ENCODE peak calls at places on chromosomes 12 and 14, in five cellular contexts. H is spleen, Z is left ventricle myocardium inferior, W is colonic mucosa, T is upper lobe of right lung. B is an unnamed sample.

GRCh38 chr12:41409628-41410027 is 221.5 kb downstream of the PDZRN4 start:
- DNase-seq in H (no peak), Z (no peak), W (no peak), T (no peak), B (no peak)

GRCh38 chr14:60485600-60486251 is at the start of gene C14orf39:
- DNase-seq in H (no peak), Z (no peak), W (no peak), T (no peak), B (no peak)

GRCh38 chr12:67541625-67541991 is 106.9 kb upstream of the DYRK2 start:
- DNase-seq in H (no peak), Z (no peak), W (no peak), T (no peak), B (no peak)

GRCh38 chr14:64730061-64730440 is 25.8 kb downstream of the PLEKHG3 start:
- DNase-seq in H (peak), Z (peak), W (no peak), T (peak), B (peak)

GRCh38 chr12:121087467-121088207 is 45.0 kb upstream of the P2RX7 start:
- DNase-seq in H (no peak), Z (no peak), W (no peak), T (no peak), B (no peak)

GRCh38 chr12:127550271-127550670 is 716.7 kb upstream of the TMEM132C start:
- DNase-seq in H (no peak), Z (no peak), W (no peak), T (no peak), B (no peak)

GRCh38 chr12:76558684-76559276 is 791 bp downstream of the OSBPL8 start:
- DNase-seq in H (peak), Z (peak), W (peak), T (peak), B (no peak)

GRCh38 chr12:109458771-109459208 is 18.3 kb downstream of the KCTD10 start:
- DNase-seq in H (no peak), Z (no peak), W (no peak), T (no peak), B (no peak)

GRCh38 chr12:54217309-54217661 is 28.5 kb upstream of the SMUG1 start:
- DNase-seq in H (no peak), Z (no peak), W (no peak), T (no peak), B (no peak)

GRCh38 chr14:100891501-100892445 is 11.7 kb downstream of the RTL1 start:
- DNase-seq in H (peak), Z (peak), W (no peak), T (peak), B (peak)

GRCh38 chr12:53113307-53113706 is 10.0 kb downstream of the SOAT2 start:
- DNase-seq in H (no peak), Z (no peak), W (no peak), T (no peak), B (no peak)

GRCh38 chr12:95611676-95612309 is 60.5 kb upstream of the USP44 start:
- DNase-seq in H (no peak), Z (no peak), W (no peak), T (no peak), B (no peak)

GRCh38 chr12:121770802-121771625 is 22.5 kb downstream of the RHOF start:
- DNase-seq in H (no peak), Z (no peak), W (no peak), T (no peak), B (no peak)

GRCh38 chr14:101461891-101462290 is 99.4 kb upstream of the DIO3 start:
- DNase-seq in H (peak), Z (no peak), W (no peak), T (no peak), B (no peak)

GRCh38 chr14:103718572-103718971 is 3.0 kb downstream of the ZFYVE21 start:
- DNase-seq in H (no peak), Z (no peak), W (no peak), T (no peak), B (no peak)

GRCh38 chr12:40034712-40035111 is 71.2 kb downstream of the SLC2A13 start:
- DNase-seq in H (no peak), Z (no peak), W (no peak), T (no peak), B (no peak)

GRCh38 chr14:32230695-32231280 is 27.7 kb upstream of the RNU6-8 start:
- DNase-seq in H (no peak), Z (no peak), W (no peak), T (no peak), B (no peak)

GRCh38 chr12:13350946-13351345 is 154.4 kb downstream of the EMP1 start:
- DNase-seq in H (no peak), Z (no peak), W (no peak), T (no peak), B (no peak)

GRCh38 chr12:10705655-10706054 is 17.5 kb downstream of the YBX3 start:
- DNase-seq in H (no peak), Z (no peak), W (no peak), T (no peak), B (no peak)

GRCh38 chr12:64673490-64674169 is 63.3 kb downstream of the RASSF3 start:
- DNase-seq in H (no peak), Z (no peak), W (no peak), T (no peak), B (no peak)

GRCh38 chr14:61608245-61609142 is 86.8 kb upstream of the HIF1A start:
- DNase-seq in H (no peak), Z (no peak), W (no peak), T (no peak), B (no peak)

GRCh38 chr12:65313704-65314317 is 35.3 kb downstream of the MSRB3 start:
- DNase-seq in H (no peak), Z (no peak), W (no peak), T (no peak), B (no peak)

GRCh38 chr12:68915055-68915454 is 17.9 kb downstream of the CPM start:
- DNase-seq in H (no peak), Z (no peak), W (no peak), T (no peak), B (no peak)

GRCh38 chr14:23185046-23185445 is 1.6 kb upstream of the SLC7A8 start:
- DNase-seq in H (no peak), Z (no peak), W (no peak), T (no peak), B (no peak)

GRCh38 chr12:22395666-22396065 is 61.2 kb upstream of the ST8SIA1 start:
- DNase-seq in H (no peak), Z (no peak), W (no peak), T (no peak), B (no peak)

GRCh38 chr14:86038401-86038985 is 508.5 kb downstream of the FLRT2 start:
- DNase-seq in H (peak), Z (no peak), W (peak), T (peak), B (no peak)

GRCh38 chr12:115060477-115061168 is 376.6 kb upstream of the TBX3 start:
- DNase-seq in H (no peak), Z (no peak), W (no peak), T (no peak), B (no peak)

GRCh38 chr14:34204774-34205173 is 253.9 kb upstream of the EGLN3 start:
- DNase-seq in H (no peak), Z (no peak), W (no peak), T (no peak), B (no peak)

GRCh38 chr14:34205799-34206198 is 254.9 kb upstream of the EGLN3 start:
- DNase-seq in H (no peak), Z (no peak), W (no peak), T (no peak), B (no peak)

GRCh38 chr14:34211732-34212131 is 250.3 kb downstream of the SPTSSA start:
- DNase-seq in H (no peak), Z (no peak), W (no peak), T (no peak), B (no peak)

GRCh38 chr14:34212172-34212571 is 249.9 kb downstream of the SPTSSA start:
- DNase-seq in H (no peak), Z (no peak), W (no peak), T (no peak), B (no peak)

GRCh38 chr14:34208532-34208931 is 253.5 kb downstream of the SPTSSA start:
- DNase-seq in H (no peak), Z (no peak), W (no peak), T (no peak), B (no peak)
- TF ChIP-seq CTCF in H (no peak), Z (no peak), W (no peak), T (no peak), B (no peak)

GRCh38 chr12:15858348-15858747 is 23.8 kb upstream of the STRAP start:
- DNase-seq in H (no peak), Z (no peak), W (no peak), T (no peak), B (no peak)
- TF ChIP-seq CTCF in H (no peak), Z (no peak), W (no peak), T (no peak), B (peak)

GRCh38 chr12:77559400-77560074 is 271.2 kb upstream of the NAV3 start:
- DNase-seq in H (peak), Z (no peak), W (no peak), T (no peak), B (peak)

DNA sequence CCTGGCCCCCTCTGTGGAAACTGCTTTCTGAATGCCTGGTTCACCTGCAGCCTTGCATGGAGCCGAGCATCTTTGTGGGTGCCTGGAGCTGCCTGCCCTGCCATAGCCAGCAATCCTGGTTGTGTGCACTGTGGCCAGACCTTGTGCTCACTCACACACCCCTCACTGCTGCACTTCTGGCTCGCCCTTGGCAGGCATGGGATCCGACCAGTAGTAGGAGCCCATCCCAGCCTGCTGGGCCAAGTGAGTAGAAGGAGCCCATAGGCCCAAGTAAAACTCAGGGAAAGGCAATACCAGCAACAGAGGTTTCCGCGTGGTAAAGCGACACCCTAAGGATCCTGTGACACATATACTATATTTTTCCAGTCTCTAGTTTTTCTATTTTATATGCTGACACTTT is 270.0 kb upstream of the NAV3 start:
- DNase-seq in H (no peak), Z (no peak), W (no peak), T (no peak), B (peak)
- TF ChIP-seq CTCF in H (no peak), Z (no peak), W (no peak), T (no peak), B (no peak)

GRCh38 chr12:80313184-80313583 is 130.9 kb upstream of the PTPRQ start:
- DNase-seq in H (no peak), Z (no peak), W (no peak), T (no peak), B (no peak)
- TF ChIP-seq CTCF in H (no peak), Z (no peak), W (no peak), T (no peak), B (peak)

DNA sequence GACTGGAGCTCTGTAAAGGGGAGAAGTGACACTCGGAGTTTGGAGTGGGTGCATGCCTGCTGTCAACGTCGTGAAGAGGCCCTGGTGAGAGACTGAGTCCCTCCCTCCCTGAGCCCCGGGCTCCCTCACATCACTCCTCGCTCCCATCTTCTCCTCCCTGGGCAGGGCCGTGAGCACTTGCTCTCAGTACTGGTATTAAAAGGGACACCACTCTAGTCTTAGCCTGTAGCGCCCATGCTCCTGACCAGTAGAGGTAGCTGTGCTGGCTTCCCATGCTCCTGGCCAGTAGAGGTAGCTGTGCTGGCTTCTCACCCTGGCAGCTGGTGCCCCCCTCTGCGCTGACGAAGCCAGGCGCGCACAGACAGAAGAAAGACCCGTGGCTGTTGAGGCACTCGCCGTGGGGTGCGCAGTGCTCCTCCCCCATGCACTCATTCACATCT is 14.7 kb downstream of the ISCA2 start:
- DNase-seq in H (peak), Z (no peak), W (no peak), T (peak), B (no peak)
- TF ChIP-seq CTCF in H (no peak), Z (peak), W (no peak), T (no peak), B (peak)

GRCh38 chr14:53545217-53545616 is 392.1 kb upstream of the DDHD1 start:
- DNase-seq in H (no peak), Z (no peak), W (no peak), T (no peak), B (no peak)

GRCh38 chr14:53551862-53552261 is 398.7 kb upstream of the DDHD1 start:
- DNase-seq in H (no peak), Z (no peak), W (no peak), T (no peak), B (no peak)

GRCh38 chr14:53549956-53550355 is 396.8 kb upstream of the DDHD1 start:
- DNase-seq in H (no peak), Z (no peak), W (no peak), T (no peak), B (no peak)

GRCh38 chr14:53550776-53551175 is 397.7 kb upstream of the DDHD1 start:
- DNase-seq in H (no peak), Z (no peak), W (no peak), T (no peak), B (no peak)

DNA sequence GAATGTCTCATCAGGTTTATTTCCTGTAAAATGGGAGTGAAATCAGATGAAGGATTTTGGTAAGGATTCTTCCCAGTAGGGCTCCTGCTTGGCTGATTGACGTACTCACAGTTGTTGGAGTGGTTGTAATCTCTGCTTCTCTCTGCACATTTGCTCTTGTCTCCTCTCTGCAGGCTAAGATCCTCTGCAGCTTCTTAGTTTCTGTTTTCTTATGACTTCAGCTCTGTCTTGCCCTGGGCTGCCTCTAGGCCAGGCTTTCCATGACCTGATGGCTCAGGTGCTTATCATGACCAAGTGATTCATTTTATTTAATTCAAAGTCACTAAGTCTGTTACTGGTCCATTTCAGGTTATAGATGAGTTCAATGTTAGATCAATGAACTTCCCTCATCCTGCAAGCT is 394.5 kb upstream of the DDHD1 start:
- DNase-seq in H (no peak), Z (no peak), W (no peak), T (no peak), B (no peak)
- TF ChIP-seq CTCF in H (no peak), Z (no peak), W (no peak), T (no peak), B (no peak)

DNA sequence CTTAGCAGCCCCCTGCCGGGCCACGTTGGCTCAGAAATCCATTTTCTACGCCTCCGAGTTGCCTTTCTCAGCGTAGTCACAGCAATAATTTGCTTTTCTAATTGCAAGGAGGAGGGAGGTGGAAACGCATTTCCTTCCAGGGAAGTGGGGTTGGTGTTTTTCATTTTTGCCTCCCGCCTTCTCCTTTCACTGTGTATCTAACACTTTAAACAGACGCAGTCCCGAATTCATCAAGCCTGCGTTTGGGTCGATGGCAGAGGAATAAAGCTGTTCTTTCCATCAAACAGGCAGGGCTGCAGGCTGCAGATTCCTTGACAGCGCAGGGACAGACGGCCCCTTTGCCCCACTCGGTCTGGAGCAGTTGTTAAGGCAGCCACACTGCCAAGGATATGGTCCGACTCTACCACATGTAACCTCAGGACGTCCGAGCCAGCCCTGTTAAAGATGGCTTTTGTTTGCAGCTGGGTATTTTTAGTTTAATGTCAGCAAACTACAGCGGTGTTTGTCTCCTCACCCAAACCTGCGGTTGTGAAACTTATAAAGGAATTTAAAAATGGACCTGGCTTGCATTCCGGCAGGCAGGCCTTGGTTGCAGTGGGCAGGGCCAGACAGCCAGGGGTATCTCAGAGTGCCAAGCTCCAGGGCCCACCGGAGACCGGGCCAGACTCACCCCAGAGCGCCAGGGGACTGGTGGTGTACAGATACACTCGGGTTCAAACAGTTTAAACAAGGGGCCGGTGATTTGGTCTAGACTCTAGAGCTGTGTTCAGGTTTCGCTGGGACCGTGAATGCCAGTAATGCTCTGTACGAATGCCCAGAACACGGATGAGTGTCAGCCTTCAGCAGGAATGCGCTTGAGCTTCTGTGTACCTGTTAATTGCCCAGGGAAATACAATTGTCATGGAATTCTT is 2.2 kb downstream of the CHST11 start:
- DNase-seq in H (peak), Z (peak), W (peak), T (peak), B (no peak)
- TF ChIP-seq CTCF in H (no peak), Z (no peak), W (no peak), T (no peak), B (no peak)

GRCh38 chr12:6959376-6960290 is 8.5 kb downstream of the PTPN6 start:
- DNase-seq in H (peak), Z (peak), W (peak), T (peak), B (no peak)

GRCh38 chr12:6961278-6961694 is 9.2 kb downstream of the PHB2 start:
- DNase-seq in H (peak), Z (peak), W (peak), T (peak), B (no peak)

GRCh38 chr12:6961695-6962284 is 8.7 kb downstream of the PHB2 start:
- DNase-seq in H (peak), Z (peak), W (peak), T (peak), B (no peak)

GRCh38 chr12:6958609-6959375 is 7.6 kb downstream of the PTPN6 start:
- DNase-seq in H (peak), Z (peak), W (no peak), T (peak), B (no peak)

DNA sequence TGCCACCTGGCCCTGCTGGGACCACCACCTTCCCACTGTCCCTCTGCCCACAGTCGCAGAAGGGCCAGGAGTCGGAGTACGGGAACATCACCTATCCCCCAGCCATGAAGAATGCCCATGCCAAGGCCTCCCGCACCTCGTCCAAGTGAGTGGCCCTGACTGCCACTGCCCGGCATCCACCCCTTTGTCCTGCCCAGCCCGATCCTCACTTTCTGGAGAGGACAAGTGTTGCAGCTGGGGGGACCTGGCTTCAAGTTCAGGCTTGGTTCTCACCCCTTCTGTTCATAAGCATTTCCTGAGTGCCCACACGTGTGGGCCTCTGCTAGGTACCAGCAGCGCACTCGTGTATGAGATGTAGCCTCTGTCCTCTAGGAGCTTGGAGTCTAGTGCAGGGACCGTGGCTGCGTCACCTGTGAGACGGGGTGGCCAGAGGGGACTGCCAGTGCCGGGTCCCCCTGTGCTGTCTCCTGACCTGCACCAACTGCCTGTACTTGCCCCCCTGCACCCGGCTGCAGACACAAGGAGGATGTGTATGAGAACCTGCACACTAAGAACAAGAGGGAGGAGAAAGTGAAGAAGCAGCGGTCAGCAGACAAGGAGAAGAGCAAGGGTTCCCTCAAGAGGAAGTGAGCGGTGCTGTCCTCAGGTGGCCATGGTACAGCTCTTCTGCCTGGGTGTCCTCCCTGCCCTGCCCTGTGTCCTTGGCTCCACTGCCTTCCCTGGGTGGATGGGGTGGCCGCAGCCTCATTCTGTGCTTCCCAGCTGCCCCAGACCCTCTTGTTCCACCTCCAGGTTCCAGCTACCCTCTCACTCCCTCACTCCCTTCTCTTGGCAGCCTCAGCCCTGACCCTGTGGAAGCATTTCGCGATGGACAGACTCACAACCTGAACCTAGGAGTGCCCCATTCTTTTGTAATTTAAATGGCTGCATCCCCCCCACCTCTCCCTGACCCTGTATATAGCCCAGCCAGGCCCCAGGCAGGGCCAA is 9.4 kb downstream of the PTPN6 start:
- DNase-seq in H (peak), Z (peak), W (peak), T (peak), B (no peak)
- TF ChIP-seq CTCF in H (peak), Z (no peak), W (no peak), T (peak), B (peak)

GRCh38 chr12:11805043-11805442 is 155.6 kb downstream of the ETV6 start:
- DNase-seq in H (no peak), Z (no peak), W (no peak), T (no peak), B (no peak)
- TF ChIP-seq CTCF in H (no peak), Z (no peak), W (no peak), T (peak), B (peak)